ENCODE peak calls at places on chromosomes 16 and 17, in five cellular contexts. N is A673, V is endothelial cell of umbilical vein, T is neural progenitor cell, G is PC-3. D is an unnamed sample.

GRCh38 chr17:17947966-17948365 is 24.2 kb downstream of the TOM1L2 start:
- DNase-seq in V (no peak), T (no peak), G (peak), N (no peak), D (peak)

GRCh38 chr16:72925631-72925979 is 122.3 kb downstream of the ZFHX3 start:
- DNase-seq in N (no peak), G (no peak), V (no peak), T (no peak), D (no peak)

GRCh38 chr17:57593739-57594462 is 151.2 kb downstream of the CCDC182 start:
- DNase-seq in T (no peak), G (no peak), N (no peak), V (no peak), D (no peak)

GRCh38 chr16:88471575-88471974 is 18.5 kb downstream of the ZFPM1 start:
- DNase-seq in T (no peak), V (no peak), G (peak), N (no peak), D (peak)

GRCh38 chr16:68090526-68090925 is 5.4 kb downstream of the NFATC3 start:
- DNase-seq in N (no peak), G (no peak), T (no peak), V (no peak), D (no peak)

GRCh38 chr17:3603119-3603869 is 5.9 kb downstream of the TRPV1 start:
- DNase-seq in V (peak), T (no peak), G (peak), N (no peak), D (peak)

GRCh38 chr16:85598141-85598540 is 15.0 kb upstream of the GSE1 start:
- DNase-seq in V (no peak), T (no peak), N (no peak), G (no peak), D (no peak)

GRCh38 chr17:61412860-61413653 is 13.4 kb downstream of the TBX2 start:
- DNase-seq in N (no peak), G (no peak), V (no peak), T (peak), D (no peak)

GRCh38 chr17:79779088-79779529 is 1.2 kb downstream of the CBX2 start:
- DNase-seq in N (no peak), V (no peak), T (peak), G (no peak), D (no peak)

GRCh38 chr16:80113876-80114574 is 426.8 kb upstream of the DYNLRB2 start:
- DNase-seq in T (no peak), G (no peak), N (no peak), V (no peak), D (no peak)

GRCh38 chr16:6634151-6634550 is 698.5 kb upstream of the RBFOX1 start:
- DNase-seq in V (no peak), N (no peak), T (no peak), G (no peak), D (no peak)

GRCh38 chr16:6625606-6626005 is 707.0 kb upstream of the RBFOX1 start:
- DNase-seq in V (no peak), T (no peak), G (no peak), N (no peak), D (no peak)

GRCh38 chr16:6633441-6633840 is 699.2 kb upstream of the RBFOX1 start:
- DNase-seq in V (no peak), G (no peak), N (no peak), T (no peak), D (no peak)

GRCh38 chr16:6629110-6629509 is 703.5 kb upstream of the RBFOX1 start:
- DNase-seq in G (no peak), V (no peak), N (no peak), T (no peak), D (no peak)
- TF ChIP-seq EZH2 in G (no peak), V (no peak), N (no peak), T (no peak), D (no peak)

GRCh38 chr17:52170963-52171572 is 12.6 kb upstream of the CA10 start:
- DNase-seq in G (peak), N (peak), V (no peak), T (peak), D (peak)
- TF ChIP-seq CTCF in G (peak), N (peak), V (peak), T (peak), D (peak)

DNA sequence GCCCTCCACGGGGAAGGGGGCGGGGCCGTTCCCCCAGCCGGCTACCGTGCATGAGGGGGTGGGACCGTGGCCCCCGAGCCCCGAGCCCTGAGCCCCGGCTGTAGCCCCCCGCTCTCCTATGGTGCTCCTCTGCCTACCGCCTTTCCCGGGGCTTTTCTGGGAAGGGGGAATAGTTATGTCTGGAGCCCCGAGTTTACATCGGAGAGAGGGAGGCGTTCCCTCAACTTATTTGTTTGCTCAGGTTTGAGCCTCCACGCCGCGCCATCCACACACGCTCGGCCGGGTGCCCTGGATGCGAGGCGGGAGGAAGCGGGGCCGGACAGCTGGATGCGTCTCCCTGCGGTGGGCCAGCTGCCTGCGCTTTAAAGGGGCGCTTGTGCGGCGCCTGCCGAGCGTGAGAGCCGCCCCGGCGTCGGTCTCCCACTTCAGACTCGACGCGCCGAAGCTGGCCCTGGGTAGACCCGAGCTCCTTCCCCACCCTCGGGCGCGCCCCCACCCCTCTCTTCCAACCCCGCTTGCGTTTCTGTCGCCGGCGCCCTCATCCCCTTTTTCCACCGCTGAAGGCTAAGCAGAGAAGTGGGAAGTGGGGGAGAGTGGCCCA is 425 bp upstream of the CHAD start:
- DNase-seq in V (no peak), N (no peak), G (no peak), T (peak), D (no peak)
- TF ChIP-seq EZH2 in V (peak), N (peak), G (no peak), T (peak), D (no peak)

GRCh38 chr17:75778861-75779249 is 5.8 kb upstream of the UNK start:
- DNase-seq in G (no peak), N (no peak), T (peak), V (no peak), D (no peak)
- TF ChIP-seq CTCF in G (peak), N (peak), T (peak), V (peak), D (peak)

GRCh38 chr16:1331712-1332617 is 1.5 kb upstream of the BAIAP3 start:
- DNase-seq in T (peak), V (peak), G (peak), N (no peak), D (peak)
- TF ChIP-seq EZH2 in T (peak), V (no peak), G (no peak), N (peak), D (peak)

DNA sequence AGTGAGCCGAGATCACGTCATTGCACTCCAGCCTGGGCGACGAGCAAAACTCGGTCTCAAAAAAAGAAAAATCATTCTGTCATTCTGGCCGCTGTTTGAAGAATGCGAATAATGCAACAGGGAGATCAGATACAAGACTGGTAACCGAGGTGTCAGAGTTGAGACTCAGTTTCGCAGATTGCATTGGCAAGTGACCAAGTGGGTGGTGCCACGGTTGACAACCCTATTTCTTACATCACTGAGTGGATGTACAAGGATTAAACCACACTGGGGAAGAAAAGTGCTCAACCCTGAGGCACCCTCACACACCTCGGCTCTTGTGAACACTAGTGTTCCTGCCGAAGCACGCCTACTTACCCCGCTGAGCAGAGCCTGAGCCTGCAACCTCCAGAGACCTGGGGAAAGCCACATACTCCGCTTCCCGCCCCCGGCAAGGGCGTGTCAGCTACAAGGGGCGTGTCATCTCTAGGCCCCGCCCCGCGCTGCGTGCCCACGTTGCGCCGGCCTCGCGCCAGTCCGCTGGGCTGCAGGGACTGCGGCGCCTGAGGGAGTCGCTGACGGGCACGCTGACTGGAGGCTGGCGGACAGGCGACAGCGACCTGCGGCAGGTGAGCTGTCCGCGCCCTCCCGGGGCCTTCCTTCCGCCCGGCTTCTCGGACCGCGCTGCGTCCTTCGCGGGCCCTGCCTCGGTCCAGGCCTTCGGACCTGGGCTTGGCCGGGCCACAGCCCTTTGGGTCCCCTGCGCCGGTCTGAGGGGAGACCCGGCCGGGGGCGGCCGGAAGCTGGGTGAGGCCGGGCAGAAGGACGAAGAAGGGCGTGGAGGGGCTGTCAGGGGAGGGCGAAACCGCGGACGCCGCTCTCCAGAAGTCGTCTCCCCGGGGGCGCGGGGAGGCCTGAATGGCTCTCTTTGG is at the start of gene HMOX2:
- DNase-seq in T (peak), G (peak), N (peak), V (peak), D (peak)
- TF ChIP-seq CTCF in T (peak), G (peak), N (peak), V (peak), D (peak)

GRCh38 chr17:71486171-71486740 is 634.6 kb upstream of the SOX9 start:
- DNase-seq in G (no peak), N (no peak), V (no peak), T (no peak), D (peak)

GRCh38 chr17:71482625-71483024 is 638.2 kb upstream of the SOX9 start:
- DNase-seq in T (no peak), V (no peak), G (no peak), N (no peak), D (no peak)

GRCh38 chr17:71484546-71484945 is 636.3 kb upstream of the SOX9 start:
- DNase-seq in N (no peak), G (no peak), T (no peak), V (no peak), D (no peak)
- TF ChIP-seq EZH2 in N (no peak), G (no peak), T (no peak), V (no peak), D (no peak)

GRCh38 chr17:6279659-6280058 is 155.3 kb downstream of the AIPL1 start:
- DNase-seq in T (peak), G (peak), N (peak), V (peak), D (peak)
- TF ChIP-seq CTCF in T (peak), G (peak), N (peak), V (no peak), D (peak)

GRCh38 chr17:52157161-52157560 is 1.4 kb downstream of the CA10 start:
- DNase-seq in N (no peak), T (no peak), V (no peak), G (no peak), D (no peak)

GRCh38 chr17:52158450-52159042 is at the start of gene CA10:
- DNase-seq in T (peak), G (no peak), N (no peak), V (no peak), D (no peak)

GRCh38 chr17:52157603-52158449 is 688 bp downstream of the CA10 start:
- DNase-seq in G (no peak), N (no peak), V (no peak), T (peak), D (no peak)

GRCh38 chr17:52159159-52159809 is 770 bp upstream of the CA10 start:
- DNase-seq in V (no peak), G (no peak), T (no peak), N (no peak), D (no peak)

GRCh38 chr17:52159810-52160578 is 1.5 kb upstream of the CA10 start:
- DNase-seq in V (no peak), N (no peak), G (no peak), T (peak), D (no peak)
- TF ChIP-seq EZH2 in V (no peak), N (no peak), G (no peak), T (peak), D (peak)

GRCh38 chr16:51431517-51432241 is 280.6 kb upstream of the SALL1 start:
- DNase-seq in G (no peak), V (no peak), N (peak), T (peak), D (peak)
- TF ChIP-seq CTCF in G (no peak), V (no peak), N (no peak), T (no peak), D (no peak)